ENCODE peak calls at places on chromosomes 5 and 9, in six cellular contexts. L is LoVo; S is activated T-cell treated with anti-CD3 and anti-CD28 coated beads, Interleukin-2, amount 50 U/mL, for 24 hours; O is activated T-helper 1 cell treated with Interleukin-2 at 50 U/mL for 16 hours; R is activated naive CD4-positive, alpha-beta T cell treated with anti-CD3 and anti-CD28 coated beads for 36 hours; P is NCI-H1930. F is an unnamed sample.

GRCh38 chr9:85212209-85212608 is 529.5 kb downstream of the AGTPBP1 start:
- DNase-seq in L (peak), S (no peak), O (no peak), R (no peak), P (no peak), F (no peak)

GRCh38 chr5:135189024-135189423 is 155.0 kb upstream of the PITX1 start:
- DNase-seq in L (no peak), S (no peak), O (no peak), R (no peak), P (no peak), F (no peak)

GRCh38 chr9:81871695-81872094 is 56.5 kb upstream of the SPATA31D4 start:
- DNase-seq in L (no peak), S (no peak), O (no peak), R (no peak), P (no peak), F (peak)

GRCh38 chr5:176837707-176838115 is 27.4 kb downstream of the UNC5A start:
- DNase-seq in L (peak), S (peak), O (peak), R (peak), P (no peak), F (peak)

GRCh38 chr5:1315709-1316587 is 21.1 kb upstream of the TERT start:
- DNase-seq in L (peak), S (peak), O (peak), R (peak), P (peak), F (peak)

GRCh38 chr9:88310310-88310980 is 77.8 kb upstream of the SPIN1 start:
- DNase-seq in L (no peak), S (no peak), O (no peak), R (no peak), P (no peak), F (no peak)

GRCh38 chr9:88092699-88093359 is 45.4 kb downstream of the SPATA31C2 start:
- DNase-seq in L (no peak), S (no peak), O (no peak), R (no peak), P (no peak), F (no peak)

GRCh38 chr9:116861321-116861720 is 174.2 kb downstream of the TRIM32 start:
- DNase-seq in L (no peak), S (no peak), O (no peak), R (no peak), P (no peak), F (no peak)

GRCh38 chr5:68068204-68068603 is 147.4 kb upstream of the PIK3R1 start:
- DNase-seq in L (no peak), S (no peak), O (no peak), R (no peak), P (no peak), F (no peak)

GRCh38 chr9:3929345-3930150 is 370.3 kb downstream of the GLIS3 start:
- DNase-seq in L (peak), S (no peak), O (no peak), R (no peak), P (no peak), F (no peak)

GRCh38 chr5:118628672-118629354 is 359.5 kb downstream of the DTWD2 start:
- DNase-seq in L (no peak), S (no peak), O (no peak), R (no peak), P (no peak), F (no peak)

GRCh38 chr9:126239515-126239914 is 87.1 kb upstream of the MVB12B start:
- DNase-seq in L (no peak), S (no peak), O (no peak), R (no peak), P (no peak), F (no peak)

GRCh38 chr5:177444106-177445051 is 2.2 kb upstream of the PRR7 start:
- DNase-seq in L (no peak), S (peak), O (no peak), R (peak), P (no peak), F (no peak)

GRCh38 chr5:17802256-17802655 is 168.0 kb downstream of the TAF11L14 start:
- DNase-seq in L (no peak), S (no peak), O (no peak), R (no peak), P (no peak), F (no peak)

GRCh38 chr5:122500245-122501086 is 188.4 kb downstream of the SNCAIP start:
- DNase-seq in L (peak), S (no peak), O (no peak), R (peak), P (no peak), F (no peak)

GRCh38 chr5:9387879-9388278 is 158.0 kb downstream of the SEMA5A start:
- DNase-seq in L (no peak), S (no peak), O (no peak), R (no peak), P (no peak), F (no peak)

GRCh38 chr5:44887722-44888121 is 79.0 kb downstream of the MRPS30 start:
- DNase-seq in L (no peak), S (no peak), O (no peak), R (no peak), P (no peak), F (no peak)

GRCh38 chr9:128005938-128006337 is 25.1 kb upstream of the EEIG1 start:
- DNase-seq in L (no peak), S (peak), O (no peak), R (peak), P (no peak), F (no peak)

GRCh38 chr5:136098171-136098570 is 34.5 kb upstream of the SMAD5 start:
- DNase-seq in L (no peak), S (no peak), O (no peak), R (no peak), P (no peak), F (peak)

GRCh38 chr5:5100635-5101034 is 39.5 kb upstream of the ADAMTS16 start:
- DNase-seq in L (no peak), S (no peak), O (no peak), R (no peak), P (no peak), F (no peak)

GRCh38 chr5:117054808-117055398 is 480.3 kb upstream of the SEMA6A start:
- DNase-seq in L (no peak), S (no peak), O (no peak), R (no peak), P (no peak), F (no peak)

GRCh38 chr5:134503937-134504437 is 21.5 kb upstream of the JADE2 start:
- DNase-seq in L (no peak), S (no peak), O (no peak), R (peak), P (no peak), F (no peak)

GRCh38 chr9:127537014-127537413 is 75.1 kb upstream of the STXBP1 start:
- DNase-seq in L (no peak), S (no peak), O (no peak), R (no peak), P (no peak), F (no peak)

GRCh38 chr5:123094919-123095693 is 6.1 kb downstream of the PRDM6 start:
- DNase-seq in L (no peak), S (no peak), O (no peak), R (no peak), P (no peak), F (no peak)

GRCh38 chr5:143404416-143405062 is 1.1 kb upstream of the NR3C1 start:
- DNase-seq in L (peak), S (peak), O (peak), R (peak), P (peak), F (peak)

GRCh38 chr9:22446589-22446949 is at the start of gene DMRTA1:
- DNase-seq in L (no peak), S (no peak), O (no peak), R (no peak), P (peak), F (peak)

GRCh38 chr5:2929779-2930178 is 178.3 kb upstream of the IRX2 start:
- DNase-seq in L (no peak), S (no peak), O (no peak), R (no peak), P (no peak), F (no peak)

GRCh38 chr5:124995451-124995850 is 249.0 kb upstream of the ZNF608 start:
- DNase-seq in L (peak), S (no peak), O (no peak), R (no peak), P (no peak), F (no peak)

GRCh38 chr5:126438871-126439270 is 15.7 kb downstream of the GRAMD2B start:
- DNase-seq in L (no peak), S (no peak), O (no peak), R (no peak), P (no peak), F (no peak)

GRCh38 chr5:137629646-137630045 is 106.2 kb downstream of the KLHL3 start:
- DNase-seq in L (peak), S (peak), O (no peak), R (peak), P (no peak), F (peak)

GRCh38 chr5:59838989-59839388 is 54.5 kb downstream of the PDE4D start:
- DNase-seq in L (no peak), S (no peak), O (no peak), R (no peak), P (no peak), F (no peak)

GRCh38 chr5:138793481-138794010 is 40.3 kb downstream of the CTNNA1 start:
- DNase-seq in L (no peak), S (no peak), O (no peak), R (no peak), P (no peak), F (no peak)